ENCODE peak calls at places on chromosomes 2 and 18, in five cellular contexts. One of them, this sample, is unnamed.

GRCh38 chr18:76412818-76413565 is 82.0 kb downstream of the ZNF516 start:
- DNase-seq in cardiac fibroblast: peak
- DNase-seq in retinal pigment epithelial cell: no peak
- DNase-seq in hepatocyte: no peak
- DNase-seq in upper lobe of right lung: no peak
- DNase-seq in this sample: no peak

GRCh38 chr2:101435011-101435862 is 39.7 kb downstream of the RFX8 start:
- DNase-seq in hepatocyte: peak
- DNase-seq in cardiac fibroblast: peak
- DNase-seq in upper lobe of right lung: no peak
- DNase-seq in retinal pigment epithelial cell: no peak
- DNase-seq in this sample: peak

GRCh38 chr2:96806468-96807126 is 9.5 kb upstream of the CNNM3 start:
- DNase-seq in retinal pigment epithelial cell: no peak
- DNase-seq in upper lobe of right lung: no peak
- DNase-seq in cardiac fibroblast: no peak
- DNase-seq in hepatocyte: no peak
- DNase-seq in this sample: no peak

GRCh38 chr18:76203552-76203951 is 291.5 kb downstream of the ZNF516 start:
- DNase-seq in upper lobe of right lung: no peak
- DNase-seq in retinal pigment epithelial cell: no peak
- DNase-seq in hepatocyte: no peak
- DNase-seq in cardiac fibroblast: no peak
- DNase-seq in this sample: no peak

GRCh38 chr2:1496394-1496821 is 83.1 kb downstream of the TPO start:
- DNase-seq in upper lobe of right lung: peak
- DNase-seq in cardiac fibroblast: no peak
- DNase-seq in retinal pigment epithelial cell: no peak
- DNase-seq in hepatocyte: no peak
- DNase-seq in this sample: no peak

GRCh38 chr2:191478754-191479679 is 198.9 kb upstream of the NABP1 start:
- DNase-seq in upper lobe of right lung: no peak
- DNase-seq in cardiac fibroblast: peak
- DNase-seq in hepatocyte: peak
- DNase-seq in retinal pigment epithelial cell: no peak
- DNase-seq in this sample: no peak

GRCh38 chr2:181623159-181623558 is 33.7 kb downstream of the CERKL start:
- DNase-seq in upper lobe of right lung: no peak
- DNase-seq in cardiac fibroblast: no peak
- DNase-seq in retinal pigment epithelial cell: no peak
- DNase-seq in hepatocyte: no peak
- DNase-seq in this sample: no peak

GRCh38 chr2:9638532-9638931 is 7.7 kb upstream of the YWHAQ start:
- DNase-seq in retinal pigment epithelial cell: no peak
- DNase-seq in upper lobe of right lung: peak
- DNase-seq in cardiac fibroblast: peak
- DNase-seq in hepatocyte: peak
- DNase-seq in this sample: peak

GRCh38 chr2:115160523-115161521 is 718.4 kb downstream of the DPP10 start:
- DNase-seq in cardiac fibroblast: no peak
- DNase-seq in retinal pigment epithelial cell: no peak
- DNase-seq in hepatocyte: peak
- DNase-seq in upper lobe of right lung: peak
- DNase-seq in this sample: no peak

GRCh38 chr2:166592750-166593149 is 98.7 kb upstream of the SCN7A start:
- DNase-seq in hepatocyte: no peak
- DNase-seq in cardiac fibroblast: peak
- DNase-seq in upper lobe of right lung: no peak
- DNase-seq in retinal pigment epithelial cell: no peak
- DNase-seq in this sample: no peak

GRCh38 chr18:2417861-2418610 is 153.3 kb downstream of the METTL4 start:
- DNase-seq in cardiac fibroblast: no peak
- DNase-seq in retinal pigment epithelial cell: no peak
- DNase-seq in upper lobe of right lung: no peak
- DNase-seq in hepatocyte: no peak
- DNase-seq in this sample: no peak

GRCh38 chr2:236968101-236968886 is 117.4 kb upstream of the COPS8 start:
- DNase-seq in hepatocyte: peak
- DNase-seq in retinal pigment epithelial cell: no peak
- DNase-seq in cardiac fibroblast: no peak
- DNase-seq in upper lobe of right lung: no peak
- DNase-seq in this sample: no peak

GRCh38 chr2:98809116-98809515 is 78.2 kb upstream of the MGAT4A start:
- DNase-seq in retinal pigment epithelial cell: no peak
- DNase-seq in cardiac fibroblast: no peak
- DNase-seq in upper lobe of right lung: no peak
- DNase-seq in hepatocyte: no peak
- DNase-seq in this sample: no peak

GRCh38 chr2:99754215-99754614 is 264.4 kb upstream of the REV1 start:
- DNase-seq in retinal pigment epithelial cell: no peak
- DNase-seq in hepatocyte: no peak
- DNase-seq in upper lobe of right lung: no peak
- DNase-seq in cardiac fibroblast: peak
- DNase-seq in this sample: no peak

GRCh38 chr18:8998481-8999217 is 103.8 kb upstream of the NDUFV2 start:
- DNase-seq in hepatocyte: no peak
- DNase-seq in upper lobe of right lung: no peak
- DNase-seq in retinal pigment epithelial cell: peak
- DNase-seq in cardiac fibroblast: peak
- DNase-seq in this sample: no peak

GRCh38 chr2:182589121-182589520 is 126.9 kb upstream of the DNAJC10 start:
- DNase-seq in retinal pigment epithelial cell: no peak
- DNase-seq in upper lobe of right lung: no peak
- DNase-seq in cardiac fibroblast: no peak
- DNase-seq in hepatocyte: no peak
- DNase-seq in this sample: no peak

GRCh38 chr18:29644276-29644675 is 1398.3 kb downstream of the DSC3 start:
- DNase-seq in hepatocyte: no peak
- DNase-seq in upper lobe of right lung: no peak
- DNase-seq in cardiac fibroblast: peak
- DNase-seq in retinal pigment epithelial cell: no peak
- DNase-seq in this sample: no peak

GRCh38 chr2:241092677-241093076 is 9.4 kb downstream of the MTERF4 start:
- DNase-seq in hepatocyte: no peak
- DNase-seq in cardiac fibroblast: no peak
- DNase-seq in upper lobe of right lung: no peak
- DNase-seq in retinal pigment epithelial cell: no peak
- DNase-seq in this sample: no peak

GRCh38 chr2:189751080-189751658 is 11.4 kb downstream of the OSGEPL1 start:
- DNase-seq in hepatocyte: peak
- DNase-seq in retinal pigment epithelial cell: no peak
- DNase-seq in cardiac fibroblast: peak
- DNase-seq in upper lobe of right lung: no peak
- DNase-seq in this sample: no peak

GRCh38 chr2:56271275-56271674 is 87.5 kb downstream of the CCDC85A start:
- DNase-seq in hepatocyte: no peak
- DNase-seq in upper lobe of right lung: no peak
- DNase-seq in cardiac fibroblast: no peak
- DNase-seq in retinal pigment epithelial cell: no peak
- DNase-seq in this sample: no peak

GRCh38 chr2:239455436-239456203 is 54.8 kb upstream of the HDAC4 start:
- DNase-seq in cardiac fibroblast: no peak
- DNase-seq in hepatocyte: no peak
- DNase-seq in retinal pigment epithelial cell: no peak
- DNase-seq in upper lobe of right lung: no peak
- DNase-seq in this sample: no peak

GRCh38 chr2:42793314-42794270 is 1.2 kb upstream of the HAAO start:
- DNase-seq in upper lobe of right lung: no peak
- DNase-seq in hepatocyte: peak
- DNase-seq in cardiac fibroblast: no peak
- DNase-seq in retinal pigment epithelial cell: no peak
- DNase-seq in this sample: no peak

GRCh38 chr18:57649536-57650495 is 28.2 kb upstream of the NARS1 start:
- DNase-seq in cardiac fibroblast: peak
- DNase-seq in hepatocyte: no peak
- DNase-seq in retinal pigment epithelial cell: peak
- DNase-seq in upper lobe of right lung: no peak
- DNase-seq in this sample: no peak

GRCh38 chr2:203873921-203874631 is 6.5 kb downstream of the CTLA4 start:
- DNase-seq in cardiac fibroblast: no peak
- DNase-seq in upper lobe of right lung: no peak
- DNase-seq in retinal pigment epithelial cell: no peak
- DNase-seq in hepatocyte: no peak
- DNase-seq in this sample: no peak

GRCh38 chr2:46306320-46306719 is 9.1 kb downstream of the EPAS1 start:
- DNase-seq in cardiac fibroblast: peak
- DNase-seq in retinal pigment epithelial cell: no peak
- DNase-seq in upper lobe of right lung: no peak
- DNase-seq in hepatocyte: peak
- DNase-seq in this sample: no peak

GRCh38 chr2:117930775-117931174 is 83.1 kb downstream of the CCDC93 start:
- DNase-seq in hepatocyte: no peak
- DNase-seq in cardiac fibroblast: no peak
- DNase-seq in upper lobe of right lung: no peak
- DNase-seq in retinal pigment epithelial cell: no peak
- DNase-seq in this sample: no peak

GRCh38 chr2:174945601-174946260 is 59.5 kb downstream of the CHN1 start:
- DNase-seq in hepatocyte: no peak
- DNase-seq in upper lobe of right lung: no peak
- DNase-seq in cardiac fibroblast: no peak
- DNase-seq in retinal pigment epithelial cell: no peak
- DNase-seq in this sample: no peak

GRCh38 chr2:217876253-217876570 is 126.6 kb downstream of the TNS1 start:
- DNase-seq in upper lobe of right lung: no peak
- DNase-seq in hepatocyte: no peak
- DNase-seq in cardiac fibroblast: no peak
- DNase-seq in retinal pigment epithelial cell: no peak
- DNase-seq in this sample: no peak

GRCh38 chr2:96325038-96325883 is at the start of gene ITPRIPL1:
- DNase-seq in upper lobe of right lung: no peak
- DNase-seq in hepatocyte: peak
- DNase-seq in retinal pigment epithelial cell: no peak
- DNase-seq in cardiac fibroblast: peak
- DNase-seq in this sample: no peak

GRCh38 chr2:128362889-128363228 is 44.2 kb upstream of the HS6ST1 start:
- DNase-seq in upper lobe of right lung: peak
- DNase-seq in retinal pigment epithelial cell: peak
- DNase-seq in cardiac fibroblast: peak
- DNase-seq in hepatocyte: peak
- DNase-seq in this sample: peak

GRCh38 chr2:238910751-238911351 is 63.0 kb downstream of the TWIST2 start:
- DNase-seq in hepatocyte: no peak
- DNase-seq in retinal pigment epithelial cell: no peak
- DNase-seq in upper lobe of right lung: peak
- DNase-seq in cardiac fibroblast: no peak
- DNase-seq in this sample: no peak

GRCh38 chr2:241774419-241775222 is 2.0 kb upstream of the GAL3ST2 start:
- DNase-seq in upper lobe of right lung: peak
- DNase-seq in hepatocyte: no peak
- DNase-seq in retinal pigment epithelial cell: peak
- DNase-seq in cardiac fibroblast: peak
- DNase-seq in this sample: peak

DNA sequence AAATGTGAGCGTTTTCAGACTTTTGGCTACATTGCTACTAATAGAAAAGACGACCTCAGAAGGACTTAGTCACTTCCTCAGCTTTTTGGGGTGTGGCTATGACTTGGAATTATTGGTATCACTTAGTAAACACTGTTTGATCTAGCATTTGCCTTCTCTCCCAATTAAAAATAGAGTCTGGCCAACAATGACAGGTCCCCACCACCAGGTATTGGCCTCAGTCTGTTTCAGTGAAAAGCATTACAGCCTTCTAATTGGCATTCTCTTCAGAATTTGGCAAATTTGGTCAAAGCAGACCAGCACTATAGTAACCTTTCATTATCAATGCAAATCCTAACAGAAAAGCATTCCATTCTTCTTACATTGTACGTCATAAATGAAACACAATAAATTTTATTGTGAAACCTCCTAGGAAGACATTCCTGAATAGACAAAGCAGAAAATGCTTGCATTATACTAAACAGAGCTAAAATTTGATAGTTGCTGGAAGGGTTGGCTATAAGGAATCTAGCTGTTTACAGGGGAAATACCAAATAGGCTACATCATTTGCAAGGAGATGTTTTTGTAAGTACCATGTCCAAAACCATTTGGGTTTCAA is 613.9 kb downstream of the IRS1 start:
- DNase-seq in cardiac fibroblast: peak
- DNase-seq in hepatocyte: no peak
- DNase-seq in upper lobe of right lung: no peak
- DNase-seq in retinal pigment epithelial cell: peak
- DNase-seq in this sample: peak
- H3K4me3 ChIP-seq in cardiac fibroblast: no peak
- H3K4me3 ChIP-seq in hepatocyte: no peak
- H3K4me3 ChIP-seq in upper lobe of right lung: no peak
- H3K4me3 ChIP-seq in retinal pigment epithelial cell: no peak
- H3K4me3 ChIP-seq in this sample: peak

GRCh38 chr2:196165016-196165415 is 6.4 kb downstream of the STK17B start:
- DNase-seq in retinal pigment epithelial cell: no peak
- DNase-seq in cardiac fibroblast: no peak
- DNase-seq in upper lobe of right lung: no peak
- DNase-seq in hepatocyte: no peak
- DNase-seq in this sample: no peak
- TF ChIP-seq CTCF in retinal pigment epithelial cell: no peak
- TF ChIP-seq CTCF in cardiac fibroblast: no peak
- TF ChIP-seq CTCF in upper lobe of right lung: no peak
- TF ChIP-seq CTCF in hepatocyte: no peak
- TF ChIP-seq CTCF in this sample: no peak

GRCh38 chr18:67669993-67670671 is 153.6 kb upstream of the DSEL start:
- DNase-seq in cardiac fibroblast: peak
- DNase-seq in upper lobe of right lung: no peak
- DNase-seq in retinal pigment epithelial cell: no peak
- DNase-seq in hepatocyte: no peak
- DNase-seq in this sample: peak
- H3K4me3 ChIP-seq in cardiac fibroblast: no peak
- H3K4me3 ChIP-seq in upper lobe of right lung: no peak
- H3K4me3 ChIP-seq in retinal pigment epithelial cell: no peak
- H3K4me3 ChIP-seq in hepatocyte: no peak
- H3K4me3 ChIP-seq in this sample: no peak

GRCh38 chr2:35443087-35443486 is 912.5 kb upstream of the CRIM1 start:
- DNase-seq in retinal pigment epithelial cell: no peak
- DNase-seq in upper lobe of right lung: no peak
- DNase-seq in cardiac fibroblast: no peak
- DNase-seq in hepatocyte: no peak
- DNase-seq in this sample: no peak
- TF ChIP-seq CTCF in retinal pigment epithelial cell: no peak
- TF ChIP-seq CTCF in upper lobe of right lung: no peak
- TF ChIP-seq CTCF in cardiac fibroblast: no peak
- TF ChIP-seq CTCF in hepatocyte: no peak
- TF ChIP-seq CTCF in this sample: no peak